ENCODE peak calls at places on chromosomes 12 and 14, in five cellular contexts. One of them, this sample, is unnamed.

GRCh38 chr12:122116707-122117535 is 38.4 kb downstream of the MLXIP start:
- DNase-seq in GM12878: no peak
- DNase-seq in H1: no peak
- DNase-seq in A549: no peak
- DNase-seq in K562: no peak
- DNase-seq in this sample: no peak

GRCh38 chr12:107571492-107571891 is 114.1 kb upstream of the PWP1 start:
- DNase-seq in A549: no peak
- DNase-seq in H1: no peak
- DNase-seq in GM12878: no peak
- DNase-seq in K562: no peak
- DNase-seq in this sample: no peak

GRCh38 chr14:78982551-78982950 is 812.4 kb downstream of the NRXN3 start:
- DNase-seq in H1: no peak
- DNase-seq in K562: no peak
- DNase-seq in GM12878: no peak
- DNase-seq in A549: no peak
- DNase-seq in this sample: no peak

GRCh38 chr14:60250318-60251035 is 1.5 kb downstream of the PPM1A start:
- DNase-seq in GM12878: no peak
- DNase-seq in A549: no peak
- DNase-seq in K562: no peak
- DNase-seq in H1: no peak
- DNase-seq in this sample: peak; percentile 49

GRCh38 chr14:59278111-59278510 is 89.6 kb downstream of the DAAM1 start:
- DNase-seq in K562: peak; percentile 29
- DNase-seq in A549: peak; percentile 67
- DNase-seq in GM12878: no peak
- DNase-seq in H1: no peak
- DNase-seq in this sample: peak; percentile 91

GRCh38 chr14:39109893-39110715 is 4.0 kb upstream of the GEMIN2 start:
- DNase-seq in H1: no peak
- DNase-seq in A549: no peak
- DNase-seq in K562: no peak
- DNase-seq in GM12878: no peak
- DNase-seq in this sample: no peak

GRCh38 chr12:49288922-49289555 is 5.9 kb upstream of the PRPH start:
- DNase-seq in H1: no peak
- DNase-seq in GM12878: no peak
- DNase-seq in K562: no peak
- DNase-seq in A549: no peak
- DNase-seq in this sample: no peak

GRCh38 chr12:9649532-9649940 is 20.0 kb upstream of the CLEC2D start:
- DNase-seq in H1: no peak
- DNase-seq in K562: no peak
- DNase-seq in A549: no peak
- DNase-seq in GM12878: peak; percentile 59
- DNase-seq in this sample: no peak

GRCh38 chr12:122641976-122642375 is 61.2 kb downstream of the HCAR2 start:
- DNase-seq in K562: no peak
- DNase-seq in A549: no peak
- DNase-seq in H1: no peak
- DNase-seq in GM12878: no peak
- DNase-seq in this sample: no peak

GRCh38 chr12:124040286-124040685 is 67.3 kb downstream of the ZNF664 start:
- DNase-seq in K562: no peak
- DNase-seq in GM12878: no peak
- DNase-seq in H1: no peak
- DNase-seq in A549: no peak
- DNase-seq in this sample: no peak

GRCh38 chr14:61493239-61493638 is 171.9 kb downstream of the PRKCH start:
- DNase-seq in GM12878: no peak
- DNase-seq in A549: no peak
- DNase-seq in K562: no peak
- DNase-seq in H1: no peak
- DNase-seq in this sample: no peak

GRCh38 chr12:124563809-124564208 is 3.6 kb downstream of the NCOR2 start:
- DNase-seq in H1: no peak
- DNase-seq in A549: no peak
- DNase-seq in GM12878: no peak
- DNase-seq in K562: no peak
- DNase-seq in this sample: no peak

GRCh38 chr12:111978545-111978944 is 34.4 kb downstream of the TMEM116 start:
- DNase-seq in A549: no peak
- DNase-seq in H1: no peak
- DNase-seq in GM12878: no peak
- DNase-seq in K562: no peak
- DNase-seq in this sample: no peak

GRCh38 chr12:4412056-4412455 is 32.5 kb upstream of the FGF23 start:
- DNase-seq in A549: no peak
- DNase-seq in K562: no peak
- DNase-seq in H1: no peak
- DNase-seq in GM12878: no peak
- DNase-seq in this sample: no peak

GRCh38 chr12:5015711-5016492 is 27.8 kb upstream of the KCNA5 start:
- DNase-seq in K562: no peak
- DNase-seq in A549: no peak
- DNase-seq in H1: no peak
- DNase-seq in GM12878: no peak
- DNase-seq in this sample: no peak

GRCh38 chr12:88519802-88520435 is 60.4 kb downstream of the KITLG start:
- DNase-seq in A549: no peak
- DNase-seq in H1: no peak
- DNase-seq in K562: no peak
- DNase-seq in GM12878: no peak
- DNase-seq in this sample: no peak

GRCh38 chr14:104137297-104138097 is 890 bp upstream of the KIF26A start:
- DNase-seq in A549: peak; percentile 76
- DNase-seq in GM12878: no peak
- DNase-seq in H1: no peak
- DNase-seq in K562: peak; percentile 55
- DNase-seq in this sample: peak; percentile 10

GRCh38 chr12:76688627-76689026 is 75.3 kb upstream of the ZDHHC17 start:
- DNase-seq in H1: no peak
- DNase-seq in A549: no peak
- DNase-seq in GM12878: no peak
- DNase-seq in K562: no peak
- DNase-seq in this sample: no peak

GRCh38 chr12:53172352-53172751 is 8.2 kb upstream of the ZNF740 start:
- DNase-seq in GM12878: no peak
- DNase-seq in H1: no peak
- DNase-seq in A549: no peak
- DNase-seq in K562: no peak
- DNase-seq in this sample: no peak

GRCh38 chr12:131067993-131068942 is 114.6 kb downstream of the ADGRD1 start:
- DNase-seq in K562: no peak
- DNase-seq in A549: no peak
- DNase-seq in GM12878: no peak
- DNase-seq in H1: no peak
- DNase-seq in this sample: no peak

GRCh38 chr12:14782756-14783155 is 20.5 kb downstream of the WBP11 start:
- DNase-seq in GM12878: no peak
- DNase-seq in K562: no peak
- DNase-seq in H1: no peak
- DNase-seq in A549: no peak
- DNase-seq in this sample: no peak

GRCh38 chr14:96126339-96126770 is 78.3 kb upstream of the BDKRB2 start:
- DNase-seq in GM12878: peak; percentile 16
- DNase-seq in K562: no peak
- DNase-seq in H1: no peak
- DNase-seq in A549: no peak
- DNase-seq in this sample: no peak

GRCh38 chr12:69985656-69986055 is 160.6 kb downstream of the MYRFL start:
- DNase-seq in GM12878: no peak
- DNase-seq in K562: peak; percentile 32
- DNase-seq in A549: peak; percentile 31
- DNase-seq in H1: peak; percentile 7
- DNase-seq in this sample: peak; percentile 24

GRCh38 chr12:50050410-50051280 is 6.8 kb upstream of the ASIC1 start:
- DNase-seq in K562: peak; percentile 99
- DNase-seq in A549: no peak
- DNase-seq in GM12878: no peak
- DNase-seq in H1: no peak
- DNase-seq in this sample: peak; percentile 46

GRCh38 chr12:51390457-51391046 is 654 bp downstream of the GALNT6 start:
- DNase-seq in A549: no peak
- DNase-seq in H1: no peak
- DNase-seq in GM12878: no peak
- DNase-seq in K562: peak; percentile 3
- DNase-seq in this sample: no peak

GRCh38 chr14:94143711-94144110 is 14.3 kb upstream of the IFI27L2 start:
- DNase-seq in GM12878: no peak
- DNase-seq in K562: no peak
- DNase-seq in H1: no peak
- DNase-seq in A549: no peak
- DNase-seq in this sample: no peak

GRCh38 chr14:101004954-101005353 is 101.4 kb upstream of the RTL1 start:
- DNase-seq in H1: no peak
- DNase-seq in GM12878: no peak
- DNase-seq in A549: no peak
- DNase-seq in K562: no peak
- DNase-seq in this sample: no peak

GRCh38 chr12:2682301-2683282 is 112.2 kb upstream of the FKBP4 start:
- DNase-seq in GM12878: no peak
- DNase-seq in K562: no peak
- DNase-seq in H1: no peak
- DNase-seq in A549: peak; percentile 19
- DNase-seq in this sample: peak; percentile 59

DNA sequence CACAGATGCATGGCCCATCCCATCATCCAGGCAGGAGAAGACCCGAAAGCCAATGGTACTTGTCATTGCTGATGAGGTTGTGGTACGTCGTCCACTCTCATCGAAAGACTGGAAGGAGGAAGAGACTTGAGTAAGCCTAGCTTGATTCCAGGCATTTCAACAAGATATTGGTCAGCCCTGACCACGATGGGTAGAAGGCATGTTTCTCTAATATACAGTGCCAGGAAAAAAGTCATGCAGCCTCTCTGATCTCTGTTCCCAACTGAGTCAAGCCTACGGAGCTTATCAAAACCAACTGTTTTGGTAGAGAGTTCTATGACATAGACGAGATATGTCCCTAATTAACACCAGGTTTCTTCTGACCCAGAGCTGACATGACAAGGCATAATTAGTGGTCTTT is 58.6 kb downstream of the NIN start:
- DNase-seq in K562: no peak
- DNase-seq in GM12878: no peak
- DNase-seq in H1: no peak
- DNase-seq in A549: no peak
- DNase-seq in this sample: no peak
- TF ChIP-seq HDAC2 in K562: no peak
- TF ChIP-seq HDAC2 in GM12878: no peak
- TF ChIP-seq HDAC2 in H1: no peak
- TF ChIP-seq HDAC2 in A549: no peak
- TF ChIP-seq HDAC2 in this sample: no peak

DNA sequence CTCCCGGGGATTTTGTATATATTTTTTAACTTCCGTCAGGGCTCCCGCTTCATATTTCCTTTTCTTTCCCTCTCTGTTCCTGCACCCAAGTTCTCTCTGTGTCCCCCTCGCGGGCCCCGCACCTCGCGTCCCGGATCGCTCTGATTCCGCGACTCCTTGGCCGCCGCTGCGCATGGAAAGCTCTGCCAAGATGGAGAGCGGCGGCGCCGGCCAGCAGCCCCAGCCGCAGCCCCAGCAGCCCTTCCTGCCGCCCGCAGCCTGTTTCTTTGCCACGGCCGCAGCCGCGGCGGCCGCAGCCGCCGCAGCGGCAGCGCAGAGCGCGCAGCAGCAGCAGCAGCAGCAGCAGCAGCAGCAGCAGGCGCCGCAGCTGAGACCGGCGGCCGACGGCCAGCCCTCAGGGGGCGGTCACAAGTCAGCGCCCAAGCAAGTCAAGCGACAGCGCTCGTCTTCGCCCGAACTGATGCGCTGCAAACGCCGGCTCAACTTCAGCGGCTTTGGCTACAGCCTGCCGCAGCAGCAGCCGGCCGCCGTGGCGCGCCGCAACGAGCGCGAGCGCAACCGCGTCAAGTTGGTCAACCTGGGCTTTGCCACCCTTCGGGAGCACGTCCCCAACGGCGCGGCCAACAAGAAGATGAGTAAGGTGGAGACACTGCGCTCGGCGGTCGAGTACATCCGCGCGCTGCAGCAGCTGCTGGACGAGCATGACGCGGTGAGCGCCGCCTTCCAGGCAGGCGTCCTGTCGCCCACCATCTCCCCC is 777 bp downstream of the ASCL1 start:
- DNase-seq in GM12878: no peak
- DNase-seq in A549: peak; percentile 21
- DNase-seq in K562: no peak
- DNase-seq in H1: no peak
- DNase-seq in this sample: no peak
- TF ChIP-seq HDAC2 in GM12878: no peak
- TF ChIP-seq HDAC2 in A549: no peak
- TF ChIP-seq HDAC2 in K562: no peak
- TF ChIP-seq HDAC2 in H1: no peak
- TF ChIP-seq HDAC2 in this sample: no peak

GRCh38 chr14:25041484-25041883 is 8.5 kb downstream of the STXBP6 start:
- DNase-seq in A549: no peak
- DNase-seq in H1: no peak
- DNase-seq in K562: no peak
- DNase-seq in GM12878: no peak
- DNase-seq in this sample: no peak

GRCh38 chr14:25039933-25040332 is 10.0 kb downstream of the STXBP6 start:
- DNase-seq in H1: no peak
- DNase-seq in K562: no peak
- DNase-seq in A549: no peak
- DNase-seq in GM12878: no peak
- DNase-seq in this sample: no peak

GRCh38 chr14:25044299-25044698 is 5.6 kb downstream of the STXBP6 start:
- DNase-seq in A549: no peak
- DNase-seq in K562: no peak
- DNase-seq in H1: no peak
- DNase-seq in GM12878: no peak
- DNase-seq in this sample: no peak

GRCh38 chr14:25042362-25043299 is 7.3 kb downstream of the STXBP6 start:
- DNase-seq in H1: no peak
- DNase-seq in GM12878: no peak
- DNase-seq in A549: no peak
- DNase-seq in K562: no peak
- DNase-seq in this sample: peak; percentile 75

DNA sequence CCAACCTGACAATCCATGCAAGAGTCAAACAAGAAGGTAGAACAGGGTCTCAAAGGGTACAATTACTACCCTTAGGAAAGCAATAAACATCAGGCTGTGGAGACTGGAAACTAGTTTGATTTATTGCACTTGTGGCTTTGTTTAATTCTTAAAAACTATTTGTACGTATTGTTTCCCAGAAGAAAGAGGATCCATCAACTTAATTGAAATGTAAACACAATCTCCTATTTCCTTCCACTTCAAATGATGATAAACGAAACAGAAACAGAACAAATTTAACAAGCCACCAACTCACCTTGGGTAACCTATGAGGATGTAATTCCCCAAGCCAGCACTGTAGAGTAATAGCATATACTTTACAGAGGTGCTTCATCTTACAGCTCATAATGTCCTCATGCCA is 8.0 kb downstream of the STXBP6 start:
- DNase-seq in H1: no peak
- DNase-seq in A549: no peak
- DNase-seq in GM12878: no peak
- DNase-seq in K562: no peak
- DNase-seq in this sample: no peak
- TF ChIP-seq HDAC2 in H1: no peak
- TF ChIP-seq HDAC2 in A549: no peak
- TF ChIP-seq HDAC2 in GM12878: no peak
- TF ChIP-seq HDAC2 in K562: no peak
- TF ChIP-seq HDAC2 in this sample: no peak

GRCh38 chr12:12999276-12999958 is 648 bp downstream of the HEBP1 start:
- DNase-seq in K562: no peak
- DNase-seq in H1: no peak
- DNase-seq in GM12878: no peak
- DNase-seq in A549: peak; percentile 37
- DNase-seq in this sample: peak; percentile 36
- TF ChIP-seq HDAC2 in K562: no peak
- TF ChIP-seq HDAC2 in H1: no peak
- TF ChIP-seq HDAC2 in GM12878: no peak
- TF ChIP-seq HDAC2 in A549: no peak
- TF ChIP-seq HDAC2 in this sample: peak; percentile 3

This sample was measured in HepG2.